ENCODE peak calls at places on chromosomes 4 and X, in ten cellular contexts. J is SK-N-SH; Q is CD4-positive, alpha-beta T cell; N is heart left ventricle; P is PC-3; V is K562; K is substantia nigra; L is tibial artery; Y is epithelial cell of prostate; Z is body of pancreas. H is an unnamed sample.
A peak's percentile ranks its signal among the peaks of the same experiment; 100 is the strongest.

GRCh38 chrX:114798902-114799301 is 215.0 kb downstream of the HTR2C start:
- DNase-seq in N (no peak), Z (no peak), Y (no peak), V (no peak), L (no peak), P (peak; percentile 54), J (no peak), Q (no peak), K (no peak), H (no peak)

GRCh38 chr4:168569066-168569908 is 72.4 kb downstream of the PALLD start:
- DNase-seq in K (no peak), Q (no peak), N (peak; percentile 61), L (no peak), Y (no peak), V (peak; percentile 34), Z (peak; percentile 62), J (no peak), P (no peak), H (no peak)

GRCh38 chr4:149264093-149264733 is 551.4 kb downstream of the IQCM start:
- DNase-seq in Q (no peak), V (peak; percentile 31), L (no peak), K (no peak), Z (peak; percentile 20), J (peak; percentile 8), P (peak; percentile 61), N (peak; percentile 22), Y (peak; percentile 14), H (no peak)

GRCh38 chrX:70960728-70961127 is 29.8 kb upstream of the SLC7A3 start:
- DNase-seq in Z (no peak), K (no peak), P (peak; percentile 19), V (no peak), N (no peak), L (no peak), Y (no peak), Q (no peak), J (no peak), H (no peak)

GRCh38 chrX:2828404-2829065 is at the start of gene GYG2:
- DNase-seq in P (no peak), L (no peak), K (no peak), Y (no peak), N (no peak), V (peak; percentile 36), Z (peak; percentile 10), Q (no peak), J (peak; percentile 70), H (no peak)

GRCh38 chr4:36177946-36178345 is 66.4 kb downstream of the ARAP2 start:
- DNase-seq in P (peak; percentile 81), N (no peak), K (no peak), Y (peak; percentile 10), Q (no peak), L (no peak), Z (no peak), V (no peak), J (no peak), H (no peak)

GRCh38 chr4:8506373-8507250 is 66.0 kb downstream of the TRMT44 start:
- DNase-seq in P (no peak), N (peak; percentile 73), L (peak; percentile 89), Y (no peak), K (no peak), Z (peak; percentile 49), Q (no peak), V (no peak), J (no peak), H (no peak)

GRCh38 chrX:39883664-39884063 is 214.1 kb downstream of the BCOR start:
- DNase-seq in P (no peak), L (no peak), K (no peak), Z (no peak), Y (no peak), V (no peak), N (no peak), J (no peak), Q (no peak), H (no peak)

GRCh38 chr4:15938182-15938581 is 358 bp downstream of the FGFBP1 start:
- DNase-seq in K (no peak), P (peak; percentile 88), Y (no peak), L (no peak), V (no peak), N (no peak), J (no peak), Z (peak; percentile 36), Q (no peak), H (no peak)

GRCh38 chr4:82851902-82852750 is 38.8 kb downstream of the SEC31A start:
- DNase-seq in Z (no peak), V (peak; percentile 17), Y (no peak), Q (no peak), N (no peak), K (no peak), J (peak; percentile 7), L (no peak), P (peak; percentile 60), H (no peak)

GRCh38 chrX:100748133-100748532 is 16.2 kb upstream of the SYTL4 start:
- DNase-seq in N (no peak), Z (no peak), J (no peak), Y (no peak), P (peak; percentile 44), L (no peak), K (no peak), Q (no peak), V (peak; percentile 9), H (no peak)

GRCh38 chr4:67083496-67083895 is 461.8 kb downstream of the CENPC start:
- DNase-seq in J (no peak), N (no peak), Q (no peak), P (no peak), L (no peak), K (no peak), Y (no peak), V (no peak), Z (no peak), H (no peak)

GRCh38 chrX:122133478-122133877 is 1050.6 kb upstream of the GRIA3 start:
- DNase-seq in L (no peak), K (no peak), Q (no peak), N (no peak), V (no peak), Y (no peak), J (no peak), Z (no peak), P (no peak), H (no peak)

GRCh38 chrX:11655282-11655985 is 10.3 kb downstream of the ARHGAP6 start:
- DNase-seq in Y (no peak), N (no peak), Z (no peak), L (no peak), V (no peak), P (no peak), Q (no peak), J (no peak), K (no peak), H (no peak)

GRCh38 chrX:7446815-7447214 is 298.9 kb upstream of the PUDP start:
- DNase-seq in Q (no peak), P (peak; percentile 83), L (no peak), N (no peak), Y (peak; percentile 53), K (no peak), J (no peak), Z (no peak), V (no peak), H (no peak)
- H3K27ac ChIP-seq in Q (no peak overlapping the region), P (peak overlapping the region; percentile 34), L (no peak overlapping the region), N (no peak overlapping the region), Y (no peak overlapping the region), K (no peak overlapping the region), J (no peak overlapping the region), Z (no peak overlapping the region), V (no peak overlapping the region), H (no peak overlapping the region)

GRCh38 chrX:68839771-68840170 is 10.9 kb downstream of the EFNB1 start:
- DNase-seq in N (no peak), Z (no peak), K (no peak), Y (no peak), J (no peak), L (no peak), Q (no peak), V (no peak), P (no peak), H (no peak)

GRCh38 chrX:68842351-68842750 is 13.5 kb downstream of the EFNB1 start:
- DNase-seq in J (no peak), V (no peak), Q (no peak), Z (no peak), P (no peak), K (no peak), Y (no peak), N (no peak), L (no peak), H (no peak)

GRCh38 chrX:68842781-68843581 is 14.2 kb downstream of the EFNB1 start:
- DNase-seq in Q (no peak), L (no peak), N (no peak), P (no peak), K (no peak), Z (peak; percentile 27), J (no peak), Y (no peak), V (no peak), H (no peak)

GRCh38 chrX:68840256-68840655 is 11.4 kb downstream of the EFNB1 start:
- DNase-seq in V (no peak), P (no peak), K (no peak), N (no peak), Y (no peak), J (no peak), L (no peak), Z (no peak), Q (no peak), H (no peak)

DNA sequence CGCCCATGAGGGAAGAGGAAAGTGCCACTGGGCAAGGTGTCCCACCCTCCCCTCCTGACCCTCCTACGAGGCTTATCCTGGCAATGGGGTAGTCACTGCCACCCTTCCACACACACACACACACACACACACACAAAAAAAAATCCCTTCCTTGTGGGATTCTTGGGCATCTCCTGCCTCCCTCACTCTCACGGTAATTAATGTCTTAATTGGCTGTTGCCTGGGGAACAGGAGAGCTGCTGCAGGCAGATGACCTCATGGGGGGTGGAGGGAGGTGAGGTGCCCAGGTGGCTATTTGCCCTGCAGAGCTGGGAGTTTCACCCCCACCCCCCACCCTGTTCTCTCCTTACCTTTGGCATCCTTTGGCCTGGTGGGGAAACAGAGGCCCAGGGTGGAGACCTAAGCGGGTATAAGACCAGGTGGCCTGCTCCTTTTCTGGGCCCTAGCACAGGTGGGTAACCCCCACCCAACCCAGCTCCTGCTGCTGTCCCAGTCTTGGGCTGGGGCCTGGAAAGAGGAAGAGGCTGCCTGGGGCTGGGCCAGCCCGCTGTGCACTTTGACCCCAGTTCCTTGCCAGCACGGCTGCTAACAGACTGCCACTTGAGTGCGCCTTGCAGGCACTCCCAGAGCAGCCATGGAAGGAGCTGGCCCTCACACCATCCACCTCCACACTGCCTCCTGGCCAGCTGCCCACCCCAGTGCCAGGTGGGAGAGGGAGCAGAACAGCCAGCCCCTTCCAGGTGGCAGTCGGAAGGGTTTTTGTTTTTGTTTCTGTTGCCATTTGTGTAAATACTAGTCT is 12.6 kb downstream of the EFNB1 start:
- DNase-seq in K (no peak), Q (no peak), Y (no peak), V (no peak), Z (peak; percentile 76), J (no peak), N (no peak), P (no peak), L (no peak), H (no peak)
- H3K27ac ChIP-seq in K (no peak overlapping the region), Q (no peak overlapping the region), Y (peak overlapping the region; percentile 70), V (no peak overlapping the region), Z (peak overlapping the region; percentile 28), J (no peak overlapping the region), N (no peak overlapping the region), P (no peak overlapping the region), L (no peak overlapping the region), H (no peak overlapping the region)

GRCh38 chr4:145035494-145036136 is 62.4 kb downstream of the ANAPC10 start:
- DNase-seq in V (no peak), J (no peak), P (no peak), Z (no peak), K (no peak), Y (no peak), L (no peak), N (no peak), Q (no peak), H (no peak)
- H3K27ac ChIP-seq in V (no peak overlapping the region), J (no peak overlapping the region), P (no peak overlapping the region), Z (no peak overlapping the region), K (no peak overlapping the region), Y (peak overlapping the region; percentile 71), L (no peak overlapping the region), N (no peak overlapping the region), Q (no peak overlapping the region), H (no peak overlapping the region)

GRCh38 chrX:155997436-155997835 is at the start of gene IL9R:
- DNase-seq in Y (no peak), N (no peak), P (no peak), V (peak; percentile 19), Q (peak; percentile 7), Z (no peak), J (no peak), L (no peak), K (no peak), H (no peak)
- H3K27ac ChIP-seq in Y (no peak within 1 kb of the TSS), N (no peak within 1 kb of the TSS), P (no peak within 1 kb of the TSS), V (peak within 1 kb of the TSS; percentile 53), Q (no peak within 1 kb of the TSS), Z (no peak within 1 kb of the TSS), J (no peak within 1 kb of the TSS), L (no peak within 1 kb of the TSS), K (no peak within 1 kb of the TSS), H (no peak within 1 kb of the TSS)